ENCODE peak calls at places on chromosomes 3 and 15, in five cellular contexts. One of them, this sample, is unnamed.

GRCh38 chr15:29456255-29456654 is 186.6 kb upstream of the NSMCE3 start:
- DNase-seq in K562: no peak
- DNase-seq in HepG2: no peak
- DNase-seq in H1: no peak
- DNase-seq in GM12878: no peak
- DNase-seq in this sample: no peak

GRCh38 chr15:101596633-101597032 is 55.5 kb downstream of the TM2D3 start:
- DNase-seq in GM12878: no peak
- DNase-seq in HepG2: no peak
- DNase-seq in H1: no peak
- DNase-seq in K562: no peak
- DNase-seq in this sample: no peak

GRCh38 chr15:55282284-55282833 is 7.3 kb downstream of the RAB27A start:
- DNase-seq in H1: no peak
- DNase-seq in GM12878: no peak
- DNase-seq in HepG2: no peak
- DNase-seq in K562: peak
- DNase-seq in this sample: no peak

GRCh38 chr15:77027111-77027696 is 32.3 kb downstream of the PSTPIP1 start:
- DNase-seq in HepG2: no peak
- DNase-seq in H1: no peak
- DNase-seq in GM12878: no peak
- DNase-seq in K562: no peak
- DNase-seq in this sample: no peak

GRCh38 chr3:10977864-10978510 is 14.6 kb upstream of the SLC6A1 start:
- DNase-seq in K562: no peak
- DNase-seq in H1: peak
- DNase-seq in GM12878: no peak
- DNase-seq in HepG2: no peak
- DNase-seq in this sample: peak

GRCh38 chr3:27639271-27639670 is 82.9 kb downstream of the EOMES start:
- DNase-seq in HepG2: no peak
- DNase-seq in GM12878: no peak
- DNase-seq in H1: no peak
- DNase-seq in K562: no peak
- DNase-seq in this sample: no peak

GRCh38 chr15:43299884-43300283 is 30.5 kb downstream of the LCMT2 start:
- DNase-seq in GM12878: no peak
- DNase-seq in H1: no peak
- DNase-seq in K562: no peak
- DNase-seq in HepG2: no peak
- DNase-seq in this sample: no peak

GRCh38 chr3:126465928-126466564 is 9.6 kb downstream of the ZXDC start:
- DNase-seq in HepG2: no peak
- DNase-seq in H1: no peak
- DNase-seq in K562: no peak
- DNase-seq in GM12878: no peak
- DNase-seq in this sample: no peak

GRCh38 chr3:67916353-67916752 is 261.9 kb upstream of the SUCLG2 start:
- DNase-seq in H1: no peak
- DNase-seq in GM12878: no peak
- DNase-seq in HepG2: no peak
- DNase-seq in K562: no peak
- DNase-seq in this sample: no peak

GRCh38 chr3:173865900-173866498 is 468.5 kb downstream of the NLGN1 start:
- DNase-seq in H1: no peak
- DNase-seq in K562: no peak
- DNase-seq in GM12878: no peak
- DNase-seq in HepG2: no peak
- DNase-seq in this sample: peak

GRCh38 chr3:72154391-72155300 is 369.7 kb upstream of the PROK2 start:
- DNase-seq in GM12878: no peak
- DNase-seq in K562: no peak
- DNase-seq in HepG2: no peak
- DNase-seq in H1: no peak
- DNase-seq in this sample: no peak

GRCh38 chr3:37072892-37073291 is 79.6 kb downstream of the MLH1 start:
- DNase-seq in GM12878: no peak
- DNase-seq in H1: no peak
- DNase-seq in HepG2: no peak
- DNase-seq in K562: peak
- DNase-seq in this sample: no peak

GRCh38 chr3:159127021-159127392 is 325.2 kb downstream of the MFSD1 start:
- DNase-seq in HepG2: no peak
- DNase-seq in H1: no peak
- DNase-seq in GM12878: no peak
- DNase-seq in K562: no peak
- DNase-seq in this sample: no peak

DNA sequence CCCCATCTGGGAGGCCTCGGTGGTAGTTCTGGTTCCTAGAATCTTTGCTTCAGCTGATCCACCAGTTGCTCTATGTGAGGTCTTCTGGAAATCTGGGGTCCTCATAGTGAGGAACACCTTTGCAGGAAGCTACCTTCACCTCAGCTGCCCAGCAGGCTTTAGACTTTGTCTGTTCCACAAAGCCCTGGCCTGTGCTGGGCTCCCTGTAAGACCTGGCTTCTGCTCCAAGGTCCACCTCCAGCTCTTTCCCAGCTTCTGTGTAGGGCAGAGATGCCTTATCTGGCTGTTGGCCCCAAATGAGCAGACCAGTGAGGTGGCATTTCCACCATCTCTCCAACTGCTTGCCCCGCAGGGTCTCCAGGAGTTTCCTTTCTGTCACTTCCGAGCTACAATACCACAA is 8.2 kb upstream of the HOMER2 start:
- DNase-seq in K562: no peak
- DNase-seq in HepG2: no peak
- DNase-seq in H1: no peak
- DNase-seq in GM12878: no peak
- DNase-seq in this sample: no peak
- TF ChIP-seq EZH2 in K562: no peak
- TF ChIP-seq EZH2 in HepG2: no peak
- TF ChIP-seq EZH2 in H1: no peak
- TF ChIP-seq EZH2 in GM12878: no peak
- TF ChIP-seq EZH2 in this sample: no peak

DNA sequence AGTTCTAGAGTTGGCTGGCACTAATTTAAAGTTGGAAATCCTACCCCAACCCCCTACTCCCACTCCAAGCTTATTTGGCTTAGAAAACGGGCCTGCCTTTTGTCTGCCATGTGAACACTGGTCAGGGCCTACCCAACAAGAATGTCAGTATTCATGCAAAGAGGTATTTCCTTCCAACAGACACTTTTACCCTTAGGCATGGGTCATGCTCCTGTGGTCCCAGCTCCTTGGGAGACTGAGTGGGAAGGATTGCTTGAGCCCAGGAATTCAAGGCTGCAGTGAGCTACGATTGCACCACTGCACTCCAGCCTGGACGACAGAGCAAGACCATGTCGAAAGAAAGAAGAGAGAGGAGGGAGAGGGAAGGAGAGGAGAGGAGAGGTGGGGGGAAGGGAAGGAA is 137.5 kb upstream of the LRTM1 start:
- DNase-seq in H1: no peak
- DNase-seq in HepG2: no peak
- DNase-seq in GM12878: no peak
- DNase-seq in K562: no peak
- DNase-seq in this sample: no peak
- TF ChIP-seq CREB1 in H1: no peak
- TF ChIP-seq CREB1 in HepG2: no peak
- TF ChIP-seq CREB1 in GM12878: no peak
- TF ChIP-seq CREB1 in K562: no peak
- TF ChIP-seq CREB1 in this sample: no peak

GRCh38 chr3:114846779-114847178 is 300.3 kb downstream of the ZBTB20 start:
- DNase-seq in K562: no peak
- DNase-seq in H1: no peak
- DNase-seq in HepG2: no peak
- DNase-seq in GM12878: no peak
- DNase-seq in this sample: no peak
- TF ChIP-seq POLR2AphosphoS5 in K562: no peak
- TF ChIP-seq POLR2AphosphoS5 in H1: no peak
- TF ChIP-seq POLR2AphosphoS5 in HepG2: no peak
- TF ChIP-seq POLR2AphosphoS5 in GM12878: no peak
- TF ChIP-seq POLR2AphosphoS5 in this sample: no peak

DNA sequence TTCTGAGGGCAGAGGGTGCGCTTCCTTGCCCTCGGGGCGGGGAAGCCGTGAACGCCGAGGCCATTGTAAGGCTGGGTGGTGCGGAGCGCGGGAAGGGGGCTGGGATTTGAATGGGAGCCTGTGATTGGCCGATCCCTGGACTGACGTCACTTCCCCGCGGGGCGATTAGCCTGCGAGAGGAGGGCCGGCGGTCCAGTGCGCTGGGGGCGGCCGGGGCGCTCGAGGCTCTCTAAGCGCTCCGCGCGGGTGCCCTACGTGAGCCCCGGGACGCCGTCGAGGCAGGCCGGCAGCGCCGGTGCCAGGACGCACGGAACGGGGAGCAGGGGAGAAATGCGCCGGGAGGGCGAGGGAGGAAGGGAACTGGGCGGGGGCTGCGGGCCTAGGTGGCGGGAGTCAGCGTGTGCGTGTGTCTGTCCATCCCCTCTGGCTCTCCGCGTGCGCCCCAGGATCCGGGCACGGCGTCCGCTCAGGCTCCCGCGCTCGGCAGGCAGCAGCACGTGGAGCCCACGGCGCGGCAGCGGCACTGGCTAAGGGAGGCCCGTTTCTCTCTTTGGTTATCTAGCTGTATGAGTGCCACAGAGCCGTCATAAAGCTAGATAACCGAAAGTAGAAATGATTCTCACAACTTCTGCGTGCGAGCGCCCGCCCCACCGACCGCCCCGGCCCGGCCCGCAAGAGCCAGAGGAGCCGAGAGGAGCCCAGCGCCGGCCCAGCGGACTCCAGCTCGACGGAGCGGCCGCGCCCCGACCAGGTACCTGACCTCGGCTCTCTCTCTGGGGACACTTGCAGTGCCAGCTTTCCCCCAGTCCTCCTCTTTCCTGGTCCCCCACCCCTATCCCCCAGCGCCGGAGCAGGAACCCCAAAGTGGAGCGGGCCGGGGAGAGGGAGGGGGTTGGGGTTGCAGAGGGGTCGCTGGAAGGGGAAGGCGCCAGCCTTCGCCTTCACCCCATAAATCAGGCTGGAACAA is 33.1 kb upstream of the POLG start:
- DNase-seq in HepG2: no peak
- DNase-seq in K562: peak
- DNase-seq in H1: peak
- DNase-seq in GM12878: no peak
- DNase-seq in this sample: peak
- TF ChIP-seq EZH2 in HepG2: no peak
- TF ChIP-seq EZH2 in K562: no peak
- TF ChIP-seq EZH2 in H1: peak
- TF ChIP-seq EZH2 in GM12878: no peak
- TF ChIP-seq EZH2 in this sample: peak

GRCh38 chr3:46664188-46664970 is 29.1 kb downstream of the ALS2CL start:
- DNase-seq in GM12878: no peak
- DNase-seq in H1: no peak
- DNase-seq in HepG2: no peak
- DNase-seq in K562: no peak
- DNase-seq in this sample: no peak

GRCh38 chr3:46664971-46665762 is 28.3 kb downstream of the ALS2CL start:
- DNase-seq in GM12878: no peak
- DNase-seq in H1: no peak
- DNase-seq in HepG2: no peak
- DNase-seq in K562: no peak
- DNase-seq in this sample: no peak

GRCh38 chr3:46662771-46663551 is 30.5 kb downstream of the ALS2CL start:
- DNase-seq in K562: no peak
- DNase-seq in HepG2: no peak
- DNase-seq in H1: peak
- DNase-seq in GM12878: no peak
- DNase-seq in this sample: no peak

GRCh38 chr3:46661776-46662766 is 31.4 kb downstream of the ALS2CL start:
- DNase-seq in HepG2: no peak
- DNase-seq in K562: no peak
- DNase-seq in GM12878: no peak
- DNase-seq in H1: peak
- DNase-seq in this sample: peak

DNA sequence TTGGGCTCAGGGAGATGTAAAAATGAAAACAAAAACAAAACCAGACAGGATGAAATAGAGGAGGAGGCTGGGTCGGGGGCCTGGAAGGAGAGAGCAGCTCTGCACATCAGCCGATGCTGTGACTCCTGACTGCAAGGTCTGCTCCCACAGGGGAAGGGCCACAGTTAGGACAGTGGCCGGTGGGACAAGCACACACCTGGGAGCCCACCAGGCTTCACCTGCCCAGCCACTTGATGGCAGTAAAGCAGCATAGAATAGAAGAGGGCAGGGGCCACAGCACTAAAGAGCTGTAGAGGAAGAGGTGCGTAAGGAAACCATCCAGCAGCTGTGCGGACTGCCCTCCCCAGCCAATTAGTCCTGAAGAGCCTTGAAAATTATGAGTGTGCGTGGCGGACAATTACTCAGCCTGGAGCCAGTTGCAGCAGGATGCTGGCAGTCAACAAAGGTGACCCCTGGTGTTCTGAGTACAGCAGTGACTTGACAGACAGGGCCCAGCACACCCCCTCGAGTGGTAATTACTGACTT is 29.8 kb downstream of the ALS2CL start:
- DNase-seq in GM12878: no peak
- DNase-seq in H1: peak
- DNase-seq in HepG2: no peak
- DNase-seq in K562: peak
- DNase-seq in this sample: peak
- TF ChIP-seq CREB1 in GM12878: no peak
- TF ChIP-seq CREB1 in H1: no peak
- TF ChIP-seq CREB1 in HepG2: no peak
- TF ChIP-seq CREB1 in K562: no peak
- TF ChIP-seq CREB1 in this sample: no peak

GRCh38 chr3:50189274-50189673 is 2.1 kb upstream of the GNAT1 start:
- DNase-seq in H1: peak
- DNase-seq in GM12878: no peak
- DNase-seq in HepG2: peak
- DNase-seq in K562: peak
- DNase-seq in this sample: peak
- TF ChIP-seq POLR2AphosphoS5 in H1: no peak
- TF ChIP-seq POLR2AphosphoS5 in GM12878: no peak
- TF ChIP-seq POLR2AphosphoS5 in HepG2: no peak
- TF ChIP-seq POLR2AphosphoS5 in K562: no peak
- TF ChIP-seq POLR2AphosphoS5 in this sample: no peak